ENCODE peak calls at places on chromosomes 13 and 19, in five cellular contexts. P is stimulated activated CD8-positive, alpha-beta memory T cell treated with anti-CD3 and anti-CD28 coated beads, Interleukin-7, amount 100 ng/mL, for 1 hour; Y is NCI-H524; B is left ventricle myocardium inferior; E is colonic mucosa. S is an unnamed sample.

GRCh38 chr19:35045667-35046300 is 4.3 kb downstream of the HPN start:
- DNase-seq in P (no peak), Y (no peak), B (no peak), E (no peak), S (peak; percentile 62)

GRCh38 chr13:38686635-38687245 is at the start of gene FREM2:
- DNase-seq in P (no peak), Y (peak; percentile 86), B (no peak), E (peak; percentile 79), S (no peak)

GRCh38 chr13:30690282-30691188 is 44.8 kb upstream of the ALOX5AP start:
- DNase-seq in P (no peak), Y (no peak), B (peak; percentile 64), E (peak; percentile 79), S (peak; percentile 96)

GRCh38 chr13:33272531-33273124 is 12.9 kb downstream of the STARD13 start:
- DNase-seq in P (no peak), Y (no peak), B (no peak), E (peak; percentile 68), S (peak; percentile 29)

GRCh38 chr13:84810781-84811180 is 928.5 kb upstream of the SLITRK1 start:
- DNase-seq in P (no peak), Y (no peak), B (no peak), E (no peak), S (peak; percentile 8)

GRCh38 chr19:30649934-30650614 is 277.9 kb downstream of the ZNF536 start:
- DNase-seq in P (no peak), Y (no peak), B (no peak), E (peak; percentile 25), S (peak; percentile 45)

GRCh38 chr13:64075543-64076271 is 2660.1 kb upstream of the PCDH20 start:
- DNase-seq in P (no peak), Y (no peak), B (no peak), E (no peak), S (no peak)

GRCh38 chr19:15091918-15092753 is 10.1 kb downstream of the OR1I1 start:
- DNase-seq in P (no peak), Y (peak; percentile 13), B (no peak), E (peak; percentile 48), S (peak; percentile 74)

GRCh38 chr19:52734340-52734892 is 428 bp downstream of the ZNF611 start:
- DNase-seq in P (no peak), Y (no peak), B (peak; percentile 24), E (no peak), S (peak; percentile 23)

GRCh38 chr13:98873377-98874028 is 104.4 kb downstream of the DOCK9 start:
- DNase-seq in P (no peak), Y (no peak), B (no peak), E (no peak), S (no peak)

GRCh38 chr19:4811328-4812131 is 20.0 kb downstream of the TICAM1 start:
- DNase-seq in P (peak; percentile 73), Y (peak; percentile 52), B (peak; percentile 85), E (peak; percentile 89), S (peak; percentile 69)

GRCh38 chr13:99418663-99419140 is 82.6 kb upstream of the TM9SF2 start:
- DNase-seq in P (no peak), Y (no peak), B (no peak), E (no peak), S (no peak)

GRCh38 chr19:43465468-43466120 is at the start of gene LYPD3:
- DNase-seq in P (no peak), Y (no peak), B (no peak), E (peak; percentile 53), S (peak; percentile 60)

GRCh38 chr19:2046046-2046907 is 4.8 kb downstream of the MKNK2 start:
- DNase-seq in P (no peak), Y (no peak), B (no peak), E (no peak), S (no peak)

GRCh38 chr13:40490086-40490723 is 176.2 kb downstream of the FOXO1 start:
- DNase-seq in P (no peak), Y (peak; percentile 72), B (no peak), E (peak; percentile 34), S (no peak)

S was measured in EH.